ENCODE peak calls at places on chromosomes 4 and X, in seven cellular contexts. One of them, this sample, is unnamed.

GRCh38 chr4:159498371-159499115 is 395.7 kb downstream of the RAPGEF2 start:
- DNase-seq in tibial nerve: no peak
- DNase-seq in body of pancreas: peak
- DNase-seq in T-helper 2 cell: no peak
- DNase-seq in AG09309: no peak
- DNase-seq in endodermal cell: no peak
- DNase-seq in stimulated activated CD4-positive, alpha-beta T cell treated with anti-CD3 and anti-CD28 coated beads, Interleukin-4, amount 100 ng/mL, for 48 hours: no peak
- DNase-seq in this sample: no peak

GRCh38 chrX:144275403-144275802 is 391.5 kb downstream of the UBE2NL start:
- DNase-seq in T-helper 2 cell: no peak
- DNase-seq in body of pancreas: peak
- DNase-seq in endodermal cell: no peak
- DNase-seq in tibial nerve: no peak
- DNase-seq in AG09309: no peak
- DNase-seq in stimulated activated CD4-positive, alpha-beta T cell treated with anti-CD3 and anti-CD28 coated beads, Interleukin-4, amount 100 ng/mL, for 48 hours: no peak
- DNase-seq in this sample: no peak

GRCh38 chrX:110938977-110939732 is 143.5 kb upstream of the CHRDL1 start:
- DNase-seq in AG09309: no peak
- DNase-seq in T-helper 2 cell: no peak
- DNase-seq in endodermal cell: no peak
- DNase-seq in body of pancreas: peak
- DNase-seq in tibial nerve: no peak
- DNase-seq in stimulated activated CD4-positive, alpha-beta T cell treated with anti-CD3 and anti-CD28 coated beads, Interleukin-4, amount 100 ng/mL, for 48 hours: no peak
- DNase-seq in this sample: no peak

GRCh38 chrX:45515262-45516215 is 314.9 kb upstream of the DIPK2B start:
- DNase-seq in endodermal cell: peak
- DNase-seq in body of pancreas: peak
- DNase-seq in AG09309: peak
- DNase-seq in T-helper 2 cell: peak
- DNase-seq in tibial nerve: peak
- DNase-seq in stimulated activated CD4-positive, alpha-beta T cell treated with anti-CD3 and anti-CD28 coated beads, Interleukin-4, amount 100 ng/mL, for 48 hours: peak
- DNase-seq in this sample: no peak

GRCh38 chr4:76570141-76570989 is 135.3 kb downstream of the SHROOM3 start:
- DNase-seq in tibial nerve: no peak
- DNase-seq in endodermal cell: no peak
- DNase-seq in T-helper 2 cell: no peak
- DNase-seq in body of pancreas: peak
- DNase-seq in AG09309: no peak
- DNase-seq in stimulated activated CD4-positive, alpha-beta T cell treated with anti-CD3 and anti-CD28 coated beads, Interleukin-4, amount 100 ng/mL, for 48 hours: no peak
- DNase-seq in this sample: no peak

GRCh38 chrX:27598312-27598711 is 8.2 kb downstream of the DCAF8L2 start:
- DNase-seq in AG09309: no peak
- DNase-seq in endodermal cell: peak
- DNase-seq in tibial nerve: no peak
- DNase-seq in stimulated activated CD4-positive, alpha-beta T cell treated with anti-CD3 and anti-CD28 coated beads, Interleukin-4, amount 100 ng/mL, for 48 hours: no peak
- DNase-seq in body of pancreas: no peak
- DNase-seq in T-helper 2 cell: no peak
- DNase-seq in this sample: no peak

GRCh38 chr4:175971393-175972179 is 94.1 kb upstream of the WDR17 start:
- DNase-seq in body of pancreas: no peak
- DNase-seq in T-helper 2 cell: no peak
- DNase-seq in tibial nerve: no peak
- DNase-seq in AG09309: no peak
- DNase-seq in endodermal cell: no peak
- DNase-seq in stimulated activated CD4-positive, alpha-beta T cell treated with anti-CD3 and anti-CD28 coated beads, Interleukin-4, amount 100 ng/mL, for 48 hours: no peak
- DNase-seq in this sample: no peak

GRCh38 chr4:136690363-136690762 is 841.9 kb downstream of the PCDH18 start:
- DNase-seq in endodermal cell: no peak
- DNase-seq in body of pancreas: no peak
- DNase-seq in tibial nerve: no peak
- DNase-seq in AG09309: no peak
- DNase-seq in stimulated activated CD4-positive, alpha-beta T cell treated with anti-CD3 and anti-CD28 coated beads, Interleukin-4, amount 100 ng/mL, for 48 hours: no peak
- DNase-seq in T-helper 2 cell: no peak
- DNase-seq in this sample: no peak

GRCh38 chr4:113616443-113616842 is 145.1 kb downstream of the CAMK2D start:
- DNase-seq in T-helper 2 cell: no peak
- DNase-seq in stimulated activated CD4-positive, alpha-beta T cell treated with anti-CD3 and anti-CD28 coated beads, Interleukin-4, amount 100 ng/mL, for 48 hours: no peak
- DNase-seq in AG09309: no peak
- DNase-seq in body of pancreas: no peak
- DNase-seq in tibial nerve: no peak
- DNase-seq in endodermal cell: no peak
- DNase-seq in this sample: no peak

GRCh38 chr4:90958256-90958895 is 831.2 kb downstream of the CCSER1 start:
- DNase-seq in T-helper 2 cell: no peak
- DNase-seq in AG09309: no peak
- DNase-seq in stimulated activated CD4-positive, alpha-beta T cell treated with anti-CD3 and anti-CD28 coated beads, Interleukin-4, amount 100 ng/mL, for 48 hours: no peak
- DNase-seq in tibial nerve: no peak
- DNase-seq in body of pancreas: no peak
- DNase-seq in endodermal cell: no peak
- DNase-seq in this sample: no peak

GRCh38 chr4:41257257-41257900 is 651 bp downstream of the UCHL1 start:
- DNase-seq in endodermal cell: peak
- DNase-seq in AG09309: no peak
- DNase-seq in stimulated activated CD4-positive, alpha-beta T cell treated with anti-CD3 and anti-CD28 coated beads, Interleukin-4, amount 100 ng/mL, for 48 hours: peak
- DNase-seq in tibial nerve: no peak
- DNase-seq in T-helper 2 cell: peak
- DNase-seq in body of pancreas: peak
- DNase-seq in this sample: peak

GRCh38 chr4:13535708-13536361 is 8.5 kb downstream of the NKX3-2 start:
- DNase-seq in body of pancreas: no peak
- DNase-seq in endodermal cell: peak
- DNase-seq in AG09309: no peak
- DNase-seq in tibial nerve: no peak
- DNase-seq in T-helper 2 cell: no peak
- DNase-seq in stimulated activated CD4-positive, alpha-beta T cell treated with anti-CD3 and anti-CD28 coated beads, Interleukin-4, amount 100 ng/mL, for 48 hours: no peak
- DNase-seq in this sample: no peak

GRCh38 chrX:155761185-155761584 is 120.0 kb upstream of the VAMP7 start:
- DNase-seq in body of pancreas: no peak
- DNase-seq in stimulated activated CD4-positive, alpha-beta T cell treated with anti-CD3 and anti-CD28 coated beads, Interleukin-4, amount 100 ng/mL, for 48 hours: no peak
- DNase-seq in AG09309: no peak
- DNase-seq in tibial nerve: no peak
- DNase-seq in T-helper 2 cell: no peak
- DNase-seq in endodermal cell: no peak
- DNase-seq in this sample: no peak

GRCh38 chrX:38941675-38942074 is 140.4 kb downstream of the MID1IP1 start:
- DNase-seq in tibial nerve: no peak
- DNase-seq in stimulated activated CD4-positive, alpha-beta T cell treated with anti-CD3 and anti-CD28 coated beads, Interleukin-4, amount 100 ng/mL, for 48 hours: no peak
- DNase-seq in AG09309: no peak
- DNase-seq in body of pancreas: no peak
- DNase-seq in endodermal cell: no peak
- DNase-seq in T-helper 2 cell: no peak
- DNase-seq in this sample: no peak

GRCh38 chrX:119763175-119763574 is 4.8 kb downstream of the SOWAHD start:
- DNase-seq in AG09309: peak
- DNase-seq in T-helper 2 cell: no peak
- DNase-seq in endodermal cell: no peak
- DNase-seq in body of pancreas: no peak
- DNase-seq in stimulated activated CD4-positive, alpha-beta T cell treated with anti-CD3 and anti-CD28 coated beads, Interleukin-4, amount 100 ng/mL, for 48 hours: no peak
- DNase-seq in tibial nerve: no peak
- DNase-seq in this sample: no peak

GRCh38 chr4:164136181-164136616 is 617.7 kb upstream of the SMIM31 start:
- DNase-seq in stimulated activated CD4-positive, alpha-beta T cell treated with anti-CD3 and anti-CD28 coated beads, Interleukin-4, amount 100 ng/mL, for 48 hours: no peak
- DNase-seq in AG09309: no peak
- DNase-seq in T-helper 2 cell: no peak
- DNase-seq in endodermal cell: peak
- DNase-seq in tibial nerve: no peak
- DNase-seq in body of pancreas: no peak
- DNase-seq in this sample: no peak

GRCh38 chr4:112898357-112899141 is 150.9 kb upstream of the ANK2 start:
- DNase-seq in AG09309: no peak
- DNase-seq in endodermal cell: no peak
- DNase-seq in body of pancreas: no peak
- DNase-seq in stimulated activated CD4-positive, alpha-beta T cell treated with anti-CD3 and anti-CD28 coated beads, Interleukin-4, amount 100 ng/mL, for 48 hours: no peak
- DNase-seq in tibial nerve: no peak
- DNase-seq in T-helper 2 cell: no peak
- DNase-seq in this sample: no peak

GRCh38 chrX:54810532-54810931 is 3.0 kb downstream of the MAGED2 start:
- DNase-seq in tibial nerve: no peak
- DNase-seq in T-helper 2 cell: no peak
- DNase-seq in AG09309: no peak
- DNase-seq in endodermal cell: peak
- DNase-seq in stimulated activated CD4-positive, alpha-beta T cell treated with anti-CD3 and anti-CD28 coated beads, Interleukin-4, amount 100 ng/mL, for 48 hours: no peak
- DNase-seq in body of pancreas: no peak
- DNase-seq in this sample: no peak

GRCh38 chr4:128351502-128351901 is 63.9 kb upstream of the PGRMC2 start:
- DNase-seq in AG09309: no peak
- DNase-seq in tibial nerve: no peak
- DNase-seq in body of pancreas: no peak
- DNase-seq in T-helper 2 cell: no peak
- DNase-seq in endodermal cell: no peak
- DNase-seq in stimulated activated CD4-positive, alpha-beta T cell treated with anti-CD3 and anti-CD28 coated beads, Interleukin-4, amount 100 ng/mL, for 48 hours: no peak
- DNase-seq in this sample: no peak

GRCh38 chr4:47287735-47288134 is 175.8 kb downstream of the COMMD8 start:
- DNase-seq in body of pancreas: no peak
- DNase-seq in tibial nerve: no peak
- DNase-seq in stimulated activated CD4-positive, alpha-beta T cell treated with anti-CD3 and anti-CD28 coated beads, Interleukin-4, amount 100 ng/mL, for 48 hours: no peak
- DNase-seq in endodermal cell: no peak
- DNase-seq in T-helper 2 cell: no peak
- DNase-seq in AG09309: peak
- DNase-seq in this sample: no peak

GRCh38 chr4:14864365-14864762 is 137.9 kb upstream of the CPEB2 start:
- DNase-seq in endodermal cell: no peak
- DNase-seq in stimulated activated CD4-positive, alpha-beta T cell treated with anti-CD3 and anti-CD28 coated beads, Interleukin-4, amount 100 ng/mL, for 48 hours: no peak
- DNase-seq in AG09309: no peak
- DNase-seq in T-helper 2 cell: no peak
- DNase-seq in tibial nerve: no peak
- DNase-seq in body of pancreas: no peak
- DNase-seq in this sample: no peak

GRCh38 chrX:38166478-38167083 is 54.1 kb downstream of the SRPX start:
- DNase-seq in tibial nerve: peak
- DNase-seq in T-helper 2 cell: no peak
- DNase-seq in AG09309: no peak
- DNase-seq in endodermal cell: no peak
- DNase-seq in body of pancreas: peak
- DNase-seq in stimulated activated CD4-positive, alpha-beta T cell treated with anti-CD3 and anti-CD28 coated beads, Interleukin-4, amount 100 ng/mL, for 48 hours: peak
- DNase-seq in this sample: no peak

GRCh38 chr4:16205298-16206164 is 20.7 kb downstream of the TAPT1 start:
- DNase-seq in endodermal cell: no peak
- DNase-seq in body of pancreas: no peak
- DNase-seq in AG09309: no peak
- DNase-seq in T-helper 2 cell: no peak
- DNase-seq in tibial nerve: no peak
- DNase-seq in stimulated activated CD4-positive, alpha-beta T cell treated with anti-CD3 and anti-CD28 coated beads, Interleukin-4, amount 100 ng/mL, for 48 hours: no peak
- DNase-seq in this sample: no peak

GRCh38 chr4:56743550-56743949 is 62.5 kb upstream of the HOPX start:
- DNase-seq in endodermal cell: no peak
- DNase-seq in AG09309: no peak
- DNase-seq in stimulated activated CD4-positive, alpha-beta T cell treated with anti-CD3 and anti-CD28 coated beads, Interleukin-4, amount 100 ng/mL, for 48 hours: no peak
- DNase-seq in body of pancreas: no peak
- DNase-seq in tibial nerve: no peak
- DNase-seq in T-helper 2 cell: no peak
- DNase-seq in this sample: no peak

GRCh38 chrX:120549483-120550452 is 11.0 kb downstream of the CUL4B start:
- DNase-seq in stimulated activated CD4-positive, alpha-beta T cell treated with anti-CD3 and anti-CD28 coated beads, Interleukin-4, amount 100 ng/mL, for 48 hours: no peak
- DNase-seq in T-helper 2 cell: no peak
- DNase-seq in endodermal cell: no peak
- DNase-seq in AG09309: peak
- DNase-seq in tibial nerve: no peak
- DNase-seq in body of pancreas: peak
- DNase-seq in this sample: no peak

GRCh38 chrX:121642415-121642814 is 595.0 kb downstream of the GLUD2 start:
- DNase-seq in body of pancreas: no peak
- DNase-seq in T-helper 2 cell: no peak
- DNase-seq in stimulated activated CD4-positive, alpha-beta T cell treated with anti-CD3 and anti-CD28 coated beads, Interleukin-4, amount 100 ng/mL, for 48 hours: no peak
- DNase-seq in endodermal cell: no peak
- DNase-seq in AG09309: peak
- DNase-seq in tibial nerve: no peak
- DNase-seq in this sample: no peak

GRCh38 chrX:17944833-17945497 is 83.9 kb upstream of the RAI2 start:
- DNase-seq in body of pancreas: no peak
- DNase-seq in endodermal cell: no peak
- DNase-seq in stimulated activated CD4-positive, alpha-beta T cell treated with anti-CD3 and anti-CD28 coated beads, Interleukin-4, amount 100 ng/mL, for 48 hours: no peak
- DNase-seq in tibial nerve: peak
- DNase-seq in AG09309: no peak
- DNase-seq in T-helper 2 cell: no peak
- DNase-seq in this sample: no peak

GRCh38 chr4:18593297-18594002 is 571.9 kb upstream of the LCORL start:
- DNase-seq in endodermal cell: peak
- DNase-seq in body of pancreas: peak
- DNase-seq in stimulated activated CD4-positive, alpha-beta T cell treated with anti-CD3 and anti-CD28 coated beads, Interleukin-4, amount 100 ng/mL, for 48 hours: peak
- DNase-seq in T-helper 2 cell: peak
- DNase-seq in tibial nerve: peak
- DNase-seq in AG09309: peak
- DNase-seq in this sample: peak

GRCh38 chr4:113976937-113977855 is 2.3 kb downstream of the ARSJ start:
- DNase-seq in body of pancreas: no peak
- DNase-seq in tibial nerve: no peak
- DNase-seq in AG09309: no peak
- DNase-seq in endodermal cell: no peak
- DNase-seq in stimulated activated CD4-positive, alpha-beta T cell treated with anti-CD3 and anti-CD28 coated beads, Interleukin-4, amount 100 ng/mL, for 48 hours: no peak
- DNase-seq in T-helper 2 cell: no peak
- DNase-seq in this sample: no peak

GRCh38 chr4:62528874-62529273 is 1328.7 kb downstream of the ADGRL3 start:
- DNase-seq in AG09309: no peak
- DNase-seq in tibial nerve: no peak
- DNase-seq in T-helper 2 cell: no peak
- DNase-seq in body of pancreas: no peak
- DNase-seq in endodermal cell: no peak
- DNase-seq in stimulated activated CD4-positive, alpha-beta T cell treated with anti-CD3 and anti-CD28 coated beads, Interleukin-4, amount 100 ng/mL, for 48 hours: no peak
- DNase-seq in this sample: no peak

GRCh38 chrX:47059142-47059874 is 18.9 kb upstream of the RGN start:
- DNase-seq in endodermal cell: no peak
- DNase-seq in tibial nerve: no peak
- DNase-seq in T-helper 2 cell: no peak
- DNase-seq in AG09309: no peak
- DNase-seq in body of pancreas: no peak
- DNase-seq in stimulated activated CD4-positive, alpha-beta T cell treated with anti-CD3 and anti-CD28 coated beads, Interleukin-4, amount 100 ng/mL, for 48 hours: no peak
- DNase-seq in this sample: no peak

GRCh38 chr4:8096690-8097061 is 61.9 kb downstream of the ABLIM2 start:
- DNase-seq in stimulated activated CD4-positive, alpha-beta T cell treated with anti-CD3 and anti-CD28 coated beads, Interleukin-4, amount 100 ng/mL, for 48 hours: no peak
- DNase-seq in endodermal cell: no peak
- DNase-seq in T-helper 2 cell: no peak
- DNase-seq in AG09309: no peak
- DNase-seq in body of pancreas: no peak
- DNase-seq in tibial nerve: no peak
- DNase-seq in this sample: no peak

GRCh38 chr4:180947421-180947820 is 1295.8 kb upstream of the TENM3 start:
- DNase-seq in stimulated activated CD4-positive, alpha-beta T cell treated with anti-CD3 and anti-CD28 coated beads, Interleukin-4, amount 100 ng/mL, for 48 hours: no peak
- DNase-seq in T-helper 2 cell: no peak
- DNase-seq in AG09309: peak
- DNase-seq in body of pancreas: no peak
- DNase-seq in endodermal cell: no peak
- DNase-seq in tibial nerve: no peak
- DNase-seq in this sample: no peak

GRCh38 chrX:32183066-32183465 is 1028.3 kb downstream of the DMD start:
- DNase-seq in tibial nerve: no peak
- DNase-seq in stimulated activated CD4-positive, alpha-beta T cell treated with anti-CD3 and anti-CD28 coated beads, Interleukin-4, amount 100 ng/mL, for 48 hours: no peak
- DNase-seq in AG09309: no peak
- DNase-seq in body of pancreas: no peak
- DNase-seq in T-helper 2 cell: no peak
- DNase-seq in endodermal cell: no peak
- DNase-seq in this sample: no peak

This sample was measured in D721Med.